ENCODE peak calls at places on chromosomes 1 and 21, in eight cellular contexts. S is stimulated activated CD4-positive, alpha-beta T cell treated with anti-CD3 and anti-CD28 coated beads, Interleukin-2, amount 100 ng/mL, for 48 hours; R is tibial nerve; J is smooth muscle cell of the brain vasculature; T is hippocampal formation; E is sigmoid colon; A is pulmonary artery endothelial cell; Y is naive thymus-derived CD4-positive, alpha-beta T cell. B is an unnamed sample.

GRCh38 chr1:183139281-183139942 is 46.7 kb upstream of the LAMC2 start:
- DNase-seq in J (no peak), T (no peak), R (no peak), S (no peak), E (no peak), Y (no peak), A (peak; percentile 87), B (no peak)

GRCh38 chr1:98099501-98099900 is 178.7 kb upstream of the DPYD start:
- DNase-seq in T (no peak), E (no peak), S (no peak), R (no peak), J (no peak), A (no peak), Y (no peak), B (no peak)

GRCh38 chr1:231091853-231092301 is 51.8 kb upstream of the FAM89A start:
- DNase-seq in T (no peak), A (no peak), J (no peak), R (no peak), Y (no peak), S (peak; percentile 36), E (no peak), B (no peak)

GRCh38 chr21:34886554-34887385 is 162.3 kb downstream of the RUNX1 start:
- DNase-seq in R (no peak), J (no peak), T (no peak), Y (no peak), S (no peak), A (no peak), E (peak; percentile 72), B (no peak)

GRCh38 chr1:183363967-183364366 is 54.2 kb downstream of the NMNAT2 start:
- DNase-seq in R (no peak), A (no peak), S (no peak), T (no peak), Y (no peak), E (no peak), J (no peak), B (no peak)

GRCh38 chr1:25873120-25873519 is 2.4 kb downstream of the PAQR7 start:
- DNase-seq in R (no peak), J (no peak), E (peak; percentile 20), A (no peak), S (no peak), Y (no peak), T (no peak), B (no peak)

GRCh38 chr1:26288311-26288941 is 8.5 kb downstream of the SH3BGRL3 start:
- DNase-seq in A (no peak), S (peak; percentile 54), T (no peak), E (no peak), Y (no peak), J (no peak), R (no peak), B (no peak)

GRCh38 chr1:204446413-204447111 is 34.9 kb upstream of the PPP1R15B start:
- DNase-seq in T (peak; percentile 73), E (peak; percentile 88), Y (peak; percentile 61), S (peak; percentile 65), R (peak; percentile 62), A (no peak), J (no peak), B (peak; percentile 79)

GRCh38 chr1:11713095-11713494 is 21.6 kb downstream of the DRAXIN start:
- DNase-seq in Y (no peak), A (no peak), S (no peak), T (no peak), R (no peak), J (no peak), E (no peak), B (no peak)

GRCh38 chr1:32954183-32954582 is 10.4 kb downstream of the RNF19B start:
- DNase-seq in Y (no peak), S (no peak), A (no peak), E (no peak), J (no peak), T (no peak), R (no peak), B (no peak)

GRCh38 chr1:29050141-29050540 is 73.6 kb downstream of the TMEM200B start:
- DNase-seq in R (no peak), E (no peak), T (no peak), A (no peak), Y (no peak), S (no peak), J (no peak), B (no peak)

GRCh38 chr1:3930282-3930681 is 30.2 kb upstream of the C1orf174 start:
- DNase-seq in S (no peak), T (no peak), J (no peak), R (no peak), A (no peak), Y (no peak), E (no peak), B (no peak)

GRCh38 chr1:221076467-221076866 is 197.2 kb downstream of the HLX start:
- DNase-seq in S (no peak), A (no peak), T (no peak), R (no peak), Y (no peak), E (no peak), J (no peak), B (no peak)

GRCh38 chr1:41282679-41283317 is 40.7 kb upstream of the SCMH1 start:
- DNase-seq in Y (no peak), A (no peak), J (no peak), R (peak; percentile 11), T (no peak), E (no peak), S (peak; percentile 13), B (peak; percentile 37)

GRCh38 chr1:60948486-60948885 is 133.9 kb upstream of the NFIA start:
- DNase-seq in E (no peak), R (no peak), J (no peak), A (no peak), Y (no peak), T (no peak), S (no peak), B (no peak)

GRCh38 chr1:24905979-24906720 is 23.9 kb downstream of the RUNX3 start:
- DNase-seq in S (no peak), J (no peak), Y (peak; percentile 4), E (peak; percentile 46), T (no peak), A (no peak), R (no peak), B (no peak)

GRCh38 chr1:82686774-82687173 is 886.0 kb downstream of the ADGRL2 start:
- DNase-seq in R (no peak), A (no peak), T (no peak), Y (no peak), J (no peak), S (no peak), E (no peak), B (no peak)

GRCh38 chr1:99660496-99660895 is 14.6 kb downstream of the PALMD start:
- DNase-seq in R (no peak), Y (no peak), J (no peak), A (no peak), E (no peak), T (no peak), S (no peak), B (no peak)

GRCh38 chr1:153532161-153532560 is 3.6 kb downstream of the S100A6 start:
- DNase-seq in E (peak; percentile 41), A (no peak), R (no peak), T (no peak), Y (no peak), S (no peak), J (no peak), B (no peak)

GRCh38 chr1:241356187-241356518 is 852 bp downstream of the RGS7 start:
- DNase-seq in T (no peak), E (no peak), Y (no peak), R (no peak), S (no peak), J (no peak), A (no peak), B (no peak)

GRCh38 chr1:32758795-32759430 is 56.3 kb upstream of the SYNC start:
- DNase-seq in A (no peak), R (no peak), T (no peak), J (no peak), E (no peak), S (no peak), Y (no peak), B (no peak)

GRCh38 chr1:162943627-162944026 is 82.7 kb upstream of the CCDC190 start:
- DNase-seq in T (no peak), A (no peak), Y (no peak), R (no peak), S (no peak), J (peak; percentile 68), E (no peak), B (no peak)

GRCh38 chr1:25879675-25880074 is 4.2 kb upstream of the PAQR7 start:
- DNase-seq in S (no peak), E (peak; percentile 38), T (no peak), R (no peak), Y (no peak), A (no peak), J (no peak), B (no peak)

B was measured in GM12891.